ENCODE peak calls at places on chromosomes 7 and 10, in four cellular contexts. Q, B, K and Z are unnamed samples.
A peak's percentile ranks its signal among the peaks of the same experiment; 100 is the strongest.

GRCh38 chr10:35352508-35352907 is 16.2 kb downstream of the CCNY start:
- DNase-seq in Q (no peak), B (no peak), K (no peak), Z (no peak)

GRCh38 chr10:109902992-109903947 is 20.0 kb downstream of the XPNPEP1 start:
- DNase-seq in Q (no peak), B (no peak), K (no peak), Z (no peak)

GRCh38 chr10:42989481-42989921 is 87.4 kb upstream of the RET start:
- DNase-seq in Q (no peak), B (no peak), K (no peak), Z (no peak)

GRCh38 chr10:90179696-90180407 is 478.5 kb downstream of the KIF20B start:
- DNase-seq in Q (peak; percentile 43), B (no peak), K (no peak), Z (no peak)

GRCh38 chr7:92691578-92691977 is 101.4 kb upstream of the FAM133B start:
- DNase-seq in Q (peak; percentile 52), B (no peak), K (no peak), Z (no peak)

GRCh38 chr7:17331891-17332501 is 33.5 kb downstream of the AHR start:
- DNase-seq in Q (no peak), B (no peak), K (no peak), Z (no peak)

GRCh38 chr7:120053390-120053961 is 219.5 kb upstream of the KCND2 start:
- DNase-seq in Q (no peak), B (no peak), K (no peak), Z (no peak)

GRCh38 chr7:45919231-45919825 is 1.7 kb downstream of the IGFBP3 start:
- DNase-seq in Q (no peak), B (no peak), K (no peak), Z (no peak)

GRCh38 chr7:96303686-96304443 is 18.0 kb downstream of the SLC25A13 start:
- DNase-seq in Q (no peak), B (no peak), K (no peak), Z (no peak)

GRCh38 chr7:80740778-80741545 is 102.5 kb downstream of the CD36 start:
- DNase-seq in Q (no peak), B (no peak), K (no peak), Z (no peak)

GRCh38 chr10:132223156-132223590 is 36.4 kb downstream of the DPYSL4 start:
- DNase-seq in Q (peak; percentile 36), B (peak; percentile 80), K (peak; percentile 75), Z (peak; percentile 77)

GRCh38 chr10:130717088-130717487 is 580.9 kb downstream of the GLRX3 start:
- DNase-seq in Q (no peak), B (no peak), K (no peak), Z (no peak)

GRCh38 chr10:11270135-11270857 is 252.6 kb downstream of the CELF2 start:
- DNase-seq in Q (peak; percentile 50), B (peak; percentile 75), K (peak; percentile 74), Z (peak; percentile 48)

GRCh38 chr10:99612167-99612831 is 7.9 kb downstream of the SLC25A28 start:
- DNase-seq in Q (peak; percentile 59), B (peak; percentile 16), K (no peak), Z (no peak)

GRCh38 chr10:97517778-97518561 is 19.2 kb downstream of the UBTD1 start:
- DNase-seq in Q (peak; percentile 27), B (no peak), K (no peak), Z (no peak)

GRCh38 chr7:53744361-53744760 is 708.9 kb downstream of the POM121L12 start:
- DNase-seq in Q (no peak), B (no peak), K (no peak), Z (no peak)

GRCh38 chr10:29397221-29397620 is 108.4 kb downstream of the LYZL1 start:
- DNase-seq in Q (no peak), B (no peak), K (no peak), Z (no peak)

GRCh38 chr7:131940621-131941020 is 384.2 kb upstream of the PODXL start:
- DNase-seq in Q (no peak), B (no peak), K (no peak), Z (no peak)

GRCh38 chr10:78602201-78602917 is 466.4 kb upstream of the ZMIZ1 start:
- DNase-seq in Q (no peak), B (no peak), K (no peak), Z (no peak)

GRCh38 chr7:137130751-137131158 is 212.8 kb downstream of the PTN start:
- DNase-seq in Q (no peak), B (no peak), K (no peak), Z (no peak)

GRCh38 chr10:71693377-71693776 is 26.2 kb downstream of the C10orf105 start:
- DNase-seq in Q (no peak), B (no peak), K (no peak), Z (no peak)

GRCh38 chr7:81769891-81770818 is at the start of gene HGF:
- DNase-seq in Q (no peak), B (peak; percentile 18), K (peak; percentile 37), Z (peak; percentile 34)

GRCh38 chr7:113161050-113161449 is 42.7 kb upstream of the SMIM30 start:
- DNase-seq in Q (no peak), B (no peak), K (no peak), Z (no peak)

GRCh38 chr7:140317597-140317996 is 80.7 kb downstream of the SLC37A3 start:
- DNase-seq in Q (no peak), B (no peak), K (no peak), Z (no peak)

GRCh38 chr7:74454059-74454947 is 597 bp downstream of the GTF2IRD1 start:
- DNase-seq in Q (no peak), B (no peak), K (no peak), Z (no peak)

GRCh38 chr10:131315343-131315742 is 3.8 kb upstream of the TCERG1L start:
- DNase-seq in Q (no peak), B (no peak), K (no peak), Z (no peak)

GRCh38 chr7:908159-908918 is 32.0 kb downstream of the GET4 start:
- DNase-seq in Q (no peak), B (no peak), K (no peak), Z (no peak)

GRCh38 chr7:134353411-134353810 is 36.7 kb upstream of the SLC35B4 start:
- DNase-seq in Q (no peak), B (no peak), K (no peak), Z (no peak)
- TF ChIP-seq POLR2A in Q (no peak), B (no peak), K (no peak), Z (no peak)

GRCh38 chr7:35969055-35969454 is 168.2 kb downstream of the SEPTIN7 start:
- DNase-seq in Q (no peak), B (no peak), K (no peak), Z (no peak)

GRCh38 chr7:35968140-35968940 is 167.5 kb downstream of the SEPTIN7 start:
- DNase-seq in Q (no peak), B (no peak), K (no peak), Z (no peak)

GRCh38 chr7:35967366-35968139 is 166.7 kb downstream of the SEPTIN7 start:
- DNase-seq in Q (no peak), B (no peak), K (no peak), Z (no peak)

GRCh38 chr7:35970458-35970857 is 169.6 kb downstream of the SEPTIN7 start:
- DNase-seq in Q (no peak), B (no peak), K (no peak), Z (no peak)

DNA sequence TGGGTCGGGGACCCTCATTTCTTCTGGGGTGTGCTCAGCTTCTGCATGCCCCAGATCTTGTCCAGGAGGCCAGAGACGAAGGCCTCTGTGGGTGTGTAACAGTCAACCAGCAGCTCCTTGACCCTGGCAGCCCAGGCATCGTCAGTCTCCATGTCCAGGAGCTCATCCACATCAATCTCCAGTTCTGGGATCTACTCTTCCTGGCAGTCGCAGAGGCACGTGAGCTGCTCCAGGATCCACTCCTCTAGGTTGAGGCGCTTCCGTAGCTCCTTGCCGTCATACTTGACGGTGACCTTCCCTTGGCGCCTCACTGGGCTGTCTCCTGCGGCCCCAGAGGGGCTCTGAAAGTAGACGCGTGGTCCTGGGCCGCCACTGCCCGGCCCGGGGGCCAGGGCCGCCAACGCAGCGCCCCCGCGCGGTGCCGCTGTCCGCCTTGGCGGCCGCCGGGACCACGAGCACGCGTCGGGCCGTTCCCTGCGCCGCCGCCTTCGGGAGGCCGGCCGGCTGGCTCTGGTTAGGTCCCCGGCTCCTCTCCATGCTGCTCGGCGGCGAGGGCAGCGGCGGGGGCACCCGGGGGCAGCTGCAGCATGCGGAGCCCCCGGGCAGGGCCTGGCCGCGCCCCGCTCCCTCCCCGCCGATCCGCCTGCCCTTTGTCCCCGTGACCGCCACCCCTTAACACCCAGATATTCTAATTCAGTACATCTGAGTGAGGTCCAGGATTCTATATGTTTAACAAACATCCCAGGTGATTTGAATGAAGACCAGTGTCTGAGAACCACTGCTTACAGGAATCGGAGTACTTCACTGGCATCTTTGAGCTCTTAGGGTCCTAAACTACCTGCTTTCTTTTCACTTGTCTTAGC is 170.5 kb downstream of the SEPTIN7 start:
- DNase-seq in Q (no peak), B (no peak), K (no peak), Z (no peak)
- H3K27ac ChIP-seq in Q (no peak overlapping the region), B (no peak overlapping the region), K (no peak overlapping the region), Z (no peak overlapping the region)

GRCh38 chr7:100367676-100368613 is 5.3 kb upstream of the PILRA start:
- DNase-seq in Q (no peak), B (peak; percentile 32), K (no peak), Z (no peak)

GRCh38 chr7:100364480-100364879 is 6.6 kb downstream of the PILRB start:
- DNase-seq in Q (no peak), B (no peak), K (no peak), Z (no peak)

GRCh38 chr7:100369105-100369504 is 4.2 kb upstream of the PILRA start:
- DNase-seq in Q (no peak), B (peak; percentile 75), K (peak; percentile 58), Z (no peak)

GRCh38 chr7:100367251-100367620 is 6.1 kb upstream of the PILRA start:
- DNase-seq in Q (no peak), B (no peak), K (no peak), Z (no peak)

DNA sequence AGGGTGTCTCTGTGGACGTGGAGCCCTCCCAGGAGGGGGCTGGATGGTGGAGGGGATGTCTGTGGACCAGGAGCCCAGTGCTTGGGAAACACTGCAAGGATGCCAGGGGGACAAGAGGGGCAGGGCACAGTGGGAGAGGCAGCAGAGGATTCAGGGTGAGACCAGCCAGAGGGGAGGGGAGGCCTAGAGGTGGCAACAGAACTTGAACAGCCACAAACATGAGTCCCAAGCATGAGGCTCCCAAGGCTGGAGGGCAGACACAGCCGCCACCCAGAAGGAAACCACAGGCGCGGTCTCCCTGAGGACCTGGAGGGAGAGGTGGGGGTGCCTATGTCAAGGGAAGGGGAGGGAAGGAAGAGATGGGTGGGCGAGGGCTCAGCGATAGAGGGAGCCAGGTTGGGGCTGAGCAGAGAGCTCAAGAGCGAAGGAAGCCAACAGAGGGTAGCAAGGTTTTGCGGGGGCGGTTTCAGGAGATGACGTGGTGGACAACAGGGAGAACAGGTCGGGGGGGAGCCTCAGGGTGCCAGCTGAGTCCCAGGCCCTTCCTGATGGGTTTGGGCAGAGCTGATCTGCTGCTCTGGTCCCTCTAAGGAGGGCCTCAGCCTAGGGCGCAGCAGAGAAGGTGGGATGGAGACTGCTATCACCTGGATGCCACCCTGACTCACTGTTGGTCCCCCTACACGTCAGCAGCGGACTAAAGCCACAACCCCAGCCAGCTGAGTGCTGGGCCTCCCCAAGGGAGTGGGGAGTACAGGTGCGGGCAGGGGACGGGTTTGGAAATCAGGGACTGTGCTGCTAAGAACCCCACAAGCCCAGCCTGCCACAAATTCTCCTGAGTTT is 6.7 kb upstream of the PILRA start:
- DNase-seq in Q (no peak), B (peak; percentile 41), K (no peak), Z (no peak)
- TF ChIP-seq POLR2AphosphoS5 in Q (peak; percentile 49), B (no peak), K (no peak), Z (no peak)

GRCh38 chr10:129466703-129467345 is at the start of gene MGMT:
- DNase-seq in Q (peak; percentile 15), B (peak; percentile 97), K (peak; percentile 98), Z (peak; percentile 93)
- TF ChIP-seq POLR2A in Q (no peak), B (peak; percentile 59), K (no peak), Z (no peak)